ENCODE peak calls at places on chromosome 14, in five cellular contexts. R is A549, S is HepG2, G is H1, B is K562. K is an unnamed sample.

GRCh38 chr14:74085047-74085637 is 386 bp downstream of the LIN52 start:
- DNase-seq in S (peak), G (peak), B (peak), R (peak), K (peak)

GRCh38 chr14:69316449-69317391 is 56.8 kb downstream of the GALNT16 start:
- DNase-seq in G (no peak), R (peak), B (no peak), S (no peak), K (peak)

GRCh38 chr14:23551266-23552028 is at the start of gene ZFHX2:
- DNase-seq in S (peak), G (no peak), R (peak), B (peak), K (peak)

GRCh38 chr14:71753976-71754375 is 178.3 kb upstream of the RGS6 start:
- DNase-seq in R (no peak), G (no peak), B (no peak), S (no peak), K (no peak)

GRCh38 chr14:73833024-73833423 is 18.6 kb upstream of the PTGR2 start:
- DNase-seq in R (no peak), B (no peak), G (no peak), S (no peak), K (no peak)

GRCh38 chr14:23181946-23182345 is 1.5 kb downstream of the SLC7A8 start:
- DNase-seq in G (no peak), R (no peak), S (no peak), B (no peak), K (no peak)

GRCh38 chr14:41570415-41571155 is 36.1 kb upstream of the LRFN5 start:
- DNase-seq in S (no peak), B (no peak), R (no peak), G (no peak), K (no peak)

GRCh38 chr14:71703477-71703876 is 228.8 kb upstream of the RGS6 start:
- DNase-seq in R (no peak), B (no peak), S (no peak), G (no peak), K (peak)

GRCh38 chr14:102805941-102806340 is 28.7 kb downstream of the TRAF3 start:
- DNase-seq in G (no peak), B (no peak), S (no peak), R (no peak), K (no peak)

GRCh38 chr14:102279688-102280348 is 25.1 kb downstream of the MOK start:
- DNase-seq in B (no peak), R (peak), G (no peak), S (peak), K (peak)

GRCh38 chr14:68694516-68695235 is 98.2 kb downstream of the ZFP36L1 start:
- DNase-seq in B (no peak), R (no peak), G (no peak), S (no peak), K (peak)

GRCh38 chr14:104086210-104086660 is 735 bp downstream of the ASPG start:
- DNase-seq in G (no peak), S (no peak), R (no peak), B (no peak), K (no peak)

GRCh38 chr14:101760138-101761011 is 1.1 kb upstream of the PPP2R5C start:
- DNase-seq in S (peak), R (peak), G (peak), B (peak), K (peak)

GRCh38 chr14:100617715-100618693 is 30.8 kb upstream of the BEGAIN start:
- DNase-seq in B (no peak), S (no peak), G (no peak), R (no peak), K (no peak)

GRCh38 chr14:58368951-58369350 is 26.8 kb upstream of the TOMM20L start:
- DNase-seq in R (no peak), S (no peak), B (no peak), G (no peak), K (peak)

GRCh38 chr14:103273847-103274615 is 60.0 kb upstream of the EIF5 start:
- DNase-seq in S (no peak), B (no peak), R (no peak), G (no peak), K (no peak)

GRCh38 chr14:66359500-66359899 is 126.7 kb upstream of the CCDC196 start:
- DNase-seq in B (peak), G (no peak), R (peak), S (peak), K (peak)

GRCh38 chr14:100065161-100065871 is at the start of gene EVL:
- DNase-seq in G (no peak), S (no peak), R (no peak), B (peak), K (no peak)

GRCh38 chr14:77864085-77864484 is 64.2 kb downstream of the ADCK1 start:
- DNase-seq in B (peak), R (no peak), G (no peak), S (no peak), K (no peak)

GRCh38 chr14:93007225-93007997 is 84.5 kb downstream of the CHGA start:
- DNase-seq in G (no peak), B (no peak), S (no peak), R (peak), K (peak)

GRCh38 chr14:24378981-24379906 is 11.3 kb downstream of the NFATC4 start:
- DNase-seq in G (no peak), R (no peak), S (no peak), B (no peak), K (no peak)

GRCh38 chr14:99946652-99947489 is 118.4 kb upstream of the EVL start:
- DNase-seq in S (no peak), G (no peak), B (peak), R (no peak), K (no peak)

GRCh38 chr14:69152181-69152943 is 557 bp downstream of the DCAF5 start:
- DNase-seq in G (no peak), R (peak), B (peak), S (peak), K (no peak)

GRCh38 chr14:35533357-35534129 is 421 bp upstream of the INSM2 start:
- DNase-seq in B (peak), G (no peak), R (peak), S (peak), K (peak)

GRCh38 chr14:94775082-94775874 is 5.4 kb upstream of the GSC start:
- DNase-seq in S (no peak), B (no peak), G (no peak), R (no peak), K (no peak)

DNA sequence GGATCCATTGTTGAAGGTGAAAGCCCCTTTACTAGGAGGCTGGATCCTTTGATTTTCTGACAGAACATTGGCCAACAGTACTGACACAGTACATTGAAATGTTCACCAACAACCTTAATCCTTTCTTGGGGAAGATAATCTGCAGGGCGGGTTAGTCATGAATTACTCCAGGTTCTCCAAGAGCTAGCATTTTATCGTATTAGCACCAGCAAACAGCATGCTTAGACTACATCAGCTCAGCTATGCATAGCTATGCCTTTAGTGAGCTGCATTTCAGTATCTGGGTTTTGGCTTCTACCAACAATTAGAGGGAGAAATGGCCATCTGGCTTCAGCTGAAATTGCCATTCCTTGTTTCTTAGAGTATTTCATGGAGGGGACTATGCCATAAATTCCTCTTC is 33.8 kb downstream of the SAMD4A start:
- DNase-seq in S (no peak), B (no peak), G (no peak), R (no peak), K (peak)
- TF ChIP-seq RFX5 in S (no peak), B (no peak), G (no peak), R (no peak), K (no peak)

GRCh38 chr14:51319181-51319597 is 79.1 kb downstream of the TMX1 start:
- DNase-seq in S (no peak), R (no peak), G (no peak), B (no peak), K (no peak)
- TF ChIP-seq MAFK in S (no peak), R (no peak), G (no peak), B (no peak), K (no peak)

GRCh38 chr14:105414456-105415371 is 4.9 kb upstream of the MTA1 start:
- DNase-seq in G (no peak), S (peak), B (peak), R (peak), K (peak)
- TF ChIP-seq RFX5 in G (no peak), S (no peak), B (no peak), R (no peak), K (no peak)

GRCh38 chr14:65092340-65092739 is 10.0 kb downstream of the MAX start:
- DNase-seq in S (no peak), G (no peak), R (no peak), B (no peak), K (no peak)

GRCh38 chr14:65098586-65098985 is 3.7 kb downstream of the MAX start:
- DNase-seq in B (no peak), R (no peak), S (no peak), G (no peak), K (peak)

GRCh38 chr14:65096323-65097089 is 5.8 kb downstream of the MAX start:
- DNase-seq in B (peak), S (no peak), G (no peak), R (no peak), K (no peak)

GRCh38 chr14:65100905-65101541 is 1.3 kb downstream of the MAX start:
- DNase-seq in G (no peak), B (no peak), R (no peak), S (no peak), K (no peak)

GRCh38 chr14:65095633-65096205 is 6.6 kb downstream of the MAX start:
- DNase-seq in G (no peak), R (no peak), B (peak), S (no peak), K (peak)
- TF ChIP-seq MAFK in G (no peak), R (no peak), B (no peak), S (no peak), K (no peak)

GRCh38 chr14:54599932-54600331 is 33.0 kb downstream of the SAMD4A start:
- DNase-seq in R (no peak), B (no peak), G (no peak), S (no peak), K (peak)
- TF ChIP-seq RFX5 in R (no peak), B (no peak), G (no peak), S (no peak), K (no peak)

GRCh38 chr14:38111046-38111445 is 96.7 kb upstream of the SSTR1 start:
- DNase-seq in B (no peak), S (no peak), R (no peak), G (no peak), K (no peak)
- TF ChIP-seq MAFK in B (no peak), S (no peak), R (no peak), G (no peak), K (no peak)

GRCh38 chr14:67497716-67498115 is 9.2 kb upstream of the TMEM229B start:
- DNase-seq in S (no peak), B (no peak), G (no peak), R (no peak), K (no peak)

GRCh38 chr14:67505254-67505653 is 16.7 kb upstream of the TMEM229B start:
- DNase-seq in R (no peak), B (no peak), S (no peak), G (no peak), K (no peak)

GRCh38 chr14:67500981-67501380 is 12.5 kb upstream of the TMEM229B start:
- DNase-seq in S (no peak), G (no peak), R (no peak), B (no peak), K (no peak)

GRCh38 chr14:67502867-67503266 is 14.3 kb upstream of the TMEM229B start:
- DNase-seq in S (no peak), R (no peak), G (no peak), B (no peak), K (no peak)

GRCh38 chr14:67503331-67503730 is 14.8 kb upstream of the TMEM229B start:
- DNase-seq in B (no peak), S (no peak), G (no peak), R (no peak), K (no peak)
- TF ChIP-seq RFX5 in B (no peak), S (no peak), G (no peak), R (no peak), K (no peak)

GRCh38 chr14:54830650-54831049 is 72.0 kb downstream of the GCH1 start:
- DNase-seq in G (no peak), S (no peak), R (no peak), B (no peak), K (no peak)
- TF ChIP-seq MAFK in G (no peak), S (no peak), R (no peak), B (no peak), K (no peak)

DNA sequence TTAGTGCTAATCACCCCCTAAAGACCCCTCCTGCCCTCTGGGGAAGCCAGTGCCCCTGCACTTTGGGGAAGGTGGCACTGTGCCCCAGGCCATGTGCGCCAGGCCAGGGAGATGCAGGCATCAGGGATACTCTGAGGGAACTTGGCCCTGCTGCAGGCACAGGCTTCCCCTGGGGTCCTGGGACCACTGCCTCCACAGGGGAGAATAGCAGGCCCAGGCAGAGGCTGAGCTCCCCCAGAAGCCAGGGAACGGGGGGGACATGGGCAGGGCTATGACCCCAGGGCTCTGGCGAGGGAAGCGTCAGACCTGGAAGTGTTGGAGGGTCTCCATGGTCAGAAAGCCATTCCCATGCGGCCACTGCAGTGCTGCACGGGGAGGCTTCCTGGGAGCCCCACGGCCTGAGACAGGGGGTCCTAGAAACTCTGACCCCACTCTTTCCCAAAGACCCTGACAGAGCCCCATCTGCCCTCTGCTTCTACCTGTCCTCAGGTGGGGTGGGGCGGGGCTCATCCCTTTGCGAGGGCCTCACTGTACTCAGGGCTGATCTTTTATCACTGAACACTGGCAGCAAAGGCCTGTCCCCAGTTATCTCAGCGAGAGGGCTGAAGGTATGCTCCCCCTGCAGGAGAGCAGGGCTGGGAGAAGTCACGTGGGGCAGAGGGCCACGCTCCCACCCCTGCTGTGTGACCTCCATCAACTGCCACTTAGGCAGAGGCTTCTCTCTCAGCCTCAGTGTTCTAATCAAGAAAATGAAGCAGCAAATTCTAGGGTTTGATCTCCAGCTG is 160.0 kb downstream of the CALM1 start:
- DNase-seq in G (no peak), B (peak), S (peak), R (no peak), K (no peak)
- TF ChIP-seq RFX5 in G (no peak), B (no peak), S (no peak), R (no peak), K (no peak)

GRCh38 chr14:51630987-51631386 is 20.7 kb upstream of the FRMD6 start:
- DNase-seq in G (no peak), R (no peak), B (no peak), S (no peak), K (no peak)
- TF ChIP-seq MAFK in G (no peak), R (no peak), B (no peak), S (no peak), K (no peak)